ENCODE peak calls at places on chromosomes 2 and 18, in four cellular contexts. R, Y, I and L are unnamed samples.

GRCh38 chr2:121483021-121483420 is 47.7 kb upstream of the RNU4ATAC start:
- DNase-seq in R (no peak), Y (no peak), I (no peak), L (no peak)

GRCh38 chr18:34911081-34911480 is 130.1 kb upstream of the MAPRE2 start:
- DNase-seq in R (no peak), Y (no peak), I (no peak), L (no peak)

GRCh38 chr2:5365871-5366461 is 326.2 kb upstream of the SOX11 start:
- DNase-seq in R (peak), Y (no peak), I (peak), L (no peak)

GRCh38 chr18:45621068-45621511 is 5.8 kb downstream of the SLC14A2 start:
- DNase-seq in R (peak), Y (no peak), I (no peak), L (peak)

GRCh38 chr2:30691948-30692828 is 115.1 kb downstream of the CAPN13 start:
- DNase-seq in R (peak), Y (no peak), I (no peak), L (peak)

GRCh38 chr18:44715841-44716240 is 35.2 kb downstream of the SETBP1 start:
- DNase-seq in R (no peak), Y (no peak), I (no peak), L (peak)

GRCh38 chr2:30645081-30645744 is 162.0 kb downstream of the CAPN13 start:
- DNase-seq in R (no peak), Y (no peak), I (no peak), L (no peak)

GRCh38 chr18:69999671-70000070 is 52.0 kb upstream of the CD226 start:
- DNase-seq in R (no peak), Y (no peak), I (no peak), L (no peak)

GRCh38 chr2:213021971-213022899 is 129.2 kb downstream of the IKZF2 start:
- DNase-seq in R (no peak), Y (no peak), I (no peak), L (peak)

GRCh38 chr2:60351802-60352201 is 201.7 kb downstream of the BCL11A start:
- DNase-seq in R (no peak), Y (no peak), I (no peak), L (no peak)

GRCh38 chr2:195671563-195671962 is 14.5 kb downstream of the SLC39A10 start:
- DNase-seq in R (no peak), Y (no peak), I (no peak), L (peak)

GRCh38 chr2:41973871-41974270 is 74.0 kb upstream of the PKDCC start:
- DNase-seq in R (no peak), Y (no peak), I (no peak), L (no peak)

GRCh38 chr2:174344716-174345472 is 10.1 kb downstream of the SP9 start:
- DNase-seq in R (no peak), Y (no peak), I (no peak), L (peak)

GRCh38 chr2:237779521-237779920 is 19.1 kb upstream of the RBM44 start:
- DNase-seq in R (no peak), Y (no peak), I (no peak), L (no peak)

GRCh38 chr18:79902075-79902474 is 49.4 kb downstream of the SLC66A2 start:
- DNase-seq in R (no peak), Y (no peak), I (no peak), L (no peak)

GRCh38 chr18:36298113-36298701 is 694 bp downstream of the FHOD3 start:
- DNase-seq in R (no peak), Y (no peak), I (no peak), L (no peak)

GRCh38 chr2:20596973-20597867 is 53.7 kb downstream of the HS1BP3 start:
- DNase-seq in R (peak), Y (no peak), I (peak), L (no peak)

DNA sequence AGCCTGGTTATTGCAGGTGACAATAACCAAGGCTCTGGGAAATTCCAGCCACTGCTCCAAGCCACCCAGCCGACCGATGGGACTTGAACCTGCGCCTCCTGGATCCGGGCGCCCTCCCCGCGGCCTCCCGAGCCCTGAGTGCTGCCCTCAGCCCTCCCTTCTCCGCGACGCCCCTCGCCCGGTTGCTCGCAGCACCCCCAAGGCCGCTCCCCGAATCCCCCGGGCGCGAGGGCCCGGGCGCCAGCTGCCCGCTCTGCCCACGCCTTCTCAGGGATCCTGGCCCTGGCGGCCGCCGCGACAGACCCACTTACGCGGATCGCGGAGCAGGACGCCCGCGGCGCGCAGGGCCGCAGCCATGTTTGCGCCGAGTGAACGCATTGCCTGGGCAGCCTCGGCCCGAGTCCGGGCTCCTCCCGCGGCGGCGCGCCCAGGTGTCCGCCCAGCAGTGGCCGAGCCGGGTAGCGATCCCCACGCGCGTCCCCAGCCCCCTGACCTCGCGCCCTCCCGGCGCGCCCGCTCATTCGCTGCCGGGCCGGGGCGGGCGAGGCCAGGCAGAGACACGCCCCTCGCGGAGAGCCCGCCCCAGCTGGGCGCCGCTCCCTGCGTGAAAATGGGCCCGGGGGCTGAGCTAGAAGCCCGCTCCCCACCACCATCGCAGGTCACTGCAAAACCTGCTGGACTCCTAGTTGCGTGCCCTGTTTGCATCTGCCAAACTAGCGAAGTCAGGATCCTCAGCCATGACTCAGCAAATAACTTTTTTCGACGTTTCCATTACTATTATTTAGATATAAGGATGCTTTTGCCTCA is at the start of gene FECH:
- DNase-seq in R (peak), Y (no peak), I (peak), L (peak)
- TF ChIP-seq CTCF in R (peak), Y (no peak), I (peak), L (no peak)

GRCh38 chr2:70903171-70903570 is 32.5 kb upstream of the ATP6V1B1 start:
- DNase-seq in R (no peak), Y (no peak), I (no peak), L (no peak)

GRCh38 chr2:70901235-70902066 is 34.2 kb upstream of the ATP6V1B1 start:
- DNase-seq in R (no peak), Y (no peak), I (no peak), L (peak)

GRCh38 chr2:70903641-70904340 is 31.9 kb upstream of the ATP6V1B1 start:
- DNase-seq in R (no peak), Y (no peak), I (no peak), L (no peak)

GRCh38 chr2:70902579-70902978 is 33.1 kb upstream of the ATP6V1B1 start:
- DNase-seq in R (no peak), Y (no peak), I (no peak), L (no peak)

DNA sequence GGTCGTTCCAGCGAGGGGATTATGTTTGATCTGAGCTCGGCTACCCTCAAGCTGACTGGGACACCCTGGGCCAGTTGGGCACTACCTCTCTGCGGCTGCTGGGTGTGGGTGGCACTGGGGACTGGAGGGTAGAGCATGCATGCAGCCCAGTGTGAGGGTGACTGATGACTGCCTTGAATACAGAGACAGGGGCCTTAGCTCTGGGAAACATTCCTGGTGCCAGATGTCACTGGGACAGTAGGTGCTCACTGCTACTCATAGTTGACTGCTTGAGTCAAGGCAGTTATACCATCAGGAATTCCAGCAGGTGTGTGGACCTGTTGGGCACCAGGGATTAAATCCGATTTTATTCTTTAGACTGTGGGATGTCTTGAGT is 33.6 kb upstream of the ATP6V1B1 start:
- DNase-seq in R (no peak), Y (no peak), I (no peak), L (peak)
- H3K4me3 ChIP-seq in R (no peak), Y (peak), I (peak), L (peak)

GRCh38 chr2:58699412-58699811 is 458.3 kb upstream of the FANCL start:
- DNase-seq in R (no peak), Y (no peak), I (no peak), L (no peak)
- TF ChIP-seq CTCF in R (no peak), Y (no peak), I (no peak), L (no peak)

GRCh38 chr2:46537046-46537445 is 57.7 kb downstream of the TMEM247 start:
- DNase-seq in R (no peak), Y (no peak), I (no peak), L (no peak)
- H3K4me3 ChIP-seq in R (no peak), Y (no peak), I (no peak), L (no peak)

DNA sequence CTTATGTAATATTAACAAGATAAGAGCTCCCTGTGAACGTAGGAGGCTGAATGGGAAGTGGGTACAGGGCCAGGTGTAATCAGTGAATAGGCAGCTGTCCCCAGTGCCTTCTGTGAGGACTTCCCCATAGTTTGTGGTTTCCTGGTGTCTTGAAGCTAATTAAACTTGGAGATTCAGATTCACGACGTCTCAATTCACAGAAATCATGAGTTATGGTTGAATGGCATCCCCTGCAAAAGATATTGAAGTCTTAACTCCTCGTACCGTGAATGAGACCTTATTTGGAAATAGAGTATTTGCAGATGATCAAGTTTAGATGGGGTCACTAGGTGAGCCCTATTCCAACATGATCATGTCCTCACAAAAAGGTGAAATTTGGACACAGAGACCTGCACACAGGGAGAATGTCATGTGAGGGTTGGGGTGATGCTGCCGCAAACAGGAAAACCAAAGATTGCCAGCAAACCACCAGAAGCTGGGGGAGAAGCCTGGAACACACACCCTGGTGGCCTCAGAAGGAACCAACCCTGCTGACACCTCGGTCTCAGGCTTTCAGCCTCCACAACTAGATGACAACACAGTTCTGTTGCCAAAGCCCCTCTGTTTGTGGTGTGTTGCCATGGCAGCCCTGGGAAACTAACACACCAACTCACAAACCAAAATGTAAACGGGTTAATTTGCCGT is 13.2 kb downstream of the ARL4C start:
- DNase-seq in R (no peak), Y (no peak), I (peak), L (peak)
- TF ChIP-seq CTCF in R (peak), Y (no peak), I (peak), L (peak)

GRCh38 chr2:113276906-113277425 is 1.8 kb downstream of the PAX8 start:
- DNase-seq in R (peak), Y (no peak), I (no peak), L (no peak)
- H3K4me3 ChIP-seq in R (no peak), Y (no peak), I (no peak), L (no peak)